ENCODE peak calls at places on chromosome 22, in seven cellular contexts. One of them, this sample, is unnamed.

GRCh38 chr22:43636086-43636485 is 176.0 kb downstream of the EFCAB6 start:
- DNase-seq in RWPE2: no peak
- DNase-seq in A549: no peak
- DNase-seq in cardiac fibroblast: no peak
- DNase-seq in lower leg skin: peak
- DNase-seq in WERI-Rb-1: no peak
- DNase-seq in glutamatergic neuron: no peak
- DNase-seq in this sample: no peak

GRCh38 chr22:50540352-50540751 is 5.3 kb upstream of the KLHDC7B start:
- DNase-seq in A549: no peak
- DNase-seq in WERI-Rb-1: no peak
- DNase-seq in glutamatergic neuron: no peak
- DNase-seq in RWPE2: no peak
- DNase-seq in cardiac fibroblast: no peak
- DNase-seq in lower leg skin: no peak
- DNase-seq in this sample: no peak

GRCh38 chr22:39351689-39352214 is 2.0 kb downstream of the SYNGR1 start:
- DNase-seq in A549: no peak
- DNase-seq in RWPE2: no peak
- DNase-seq in cardiac fibroblast: peak
- DNase-seq in WERI-Rb-1: no peak
- DNase-seq in lower leg skin: no peak
- DNase-seq in glutamatergic neuron: peak
- DNase-seq in this sample: no peak

GRCh38 chr22:36465232-36466021 is 16.0 kb downstream of the TXN2 start:
- DNase-seq in WERI-Rb-1: no peak
- DNase-seq in A549: peak
- DNase-seq in RWPE2: peak
- DNase-seq in lower leg skin: peak
- DNase-seq in glutamatergic neuron: no peak
- DNase-seq in cardiac fibroblast: peak
- DNase-seq in this sample: peak

GRCh38 chr22:28369849-28370248 is 309.8 kb downstream of the TTC28 start:
- DNase-seq in RWPE2: no peak
- DNase-seq in A549: no peak
- DNase-seq in lower leg skin: no peak
- DNase-seq in glutamatergic neuron: no peak
- DNase-seq in WERI-Rb-1: no peak
- DNase-seq in cardiac fibroblast: no peak
- DNase-seq in this sample: no peak

GRCh38 chr22:17116931-17117330 is 4.2 kb downstream of the TMEM121B start:
- DNase-seq in WERI-Rb-1: no peak
- DNase-seq in RWPE2: no peak
- DNase-seq in cardiac fibroblast: no peak
- DNase-seq in A549: no peak
- DNase-seq in glutamatergic neuron: no peak
- DNase-seq in lower leg skin: no peak
- DNase-seq in this sample: no peak

GRCh38 chr22:31867386-31868153 is 76.8 kb upstream of the YWHAH start:
- DNase-seq in WERI-Rb-1: no peak
- DNase-seq in A549: no peak
- DNase-seq in lower leg skin: no peak
- DNase-seq in RWPE2: no peak
- DNase-seq in cardiac fibroblast: no peak
- DNase-seq in glutamatergic neuron: no peak
- DNase-seq in this sample: no peak

GRCh38 chr22:36366291-36366708 is 21.5 kb downstream of the MYH9 start:
- DNase-seq in glutamatergic neuron: no peak
- DNase-seq in RWPE2: no peak
- DNase-seq in WERI-Rb-1: no peak
- DNase-seq in cardiac fibroblast: peak
- DNase-seq in lower leg skin: no peak
- DNase-seq in A549: no peak
- DNase-seq in this sample: no peak

GRCh38 chr22:50605349-50606074 is 4.9 kb downstream of the MAPK8IP2 start:
- DNase-seq in WERI-Rb-1: no peak
- DNase-seq in RWPE2: peak
- DNase-seq in glutamatergic neuron: no peak
- DNase-seq in cardiac fibroblast: no peak
- DNase-seq in lower leg skin: no peak
- DNase-seq in A549: no peak
- DNase-seq in this sample: no peak

GRCh38 chr22:19626666-19627065 is 87.6 kb upstream of the SEPTIN5 start:
- DNase-seq in RWPE2: no peak
- DNase-seq in cardiac fibroblast: no peak
- DNase-seq in glutamatergic neuron: no peak
- DNase-seq in WERI-Rb-1: no peak
- DNase-seq in A549: no peak
- DNase-seq in lower leg skin: peak
- DNase-seq in this sample: no peak
- TF ChIP-seq CTCF in RWPE2: no peak
- TF ChIP-seq CTCF in cardiac fibroblast: no peak
- TF ChIP-seq CTCF in glutamatergic neuron: no peak
- TF ChIP-seq CTCF in WERI-Rb-1: no peak
- TF ChIP-seq CTCF in A549: no peak
- TF ChIP-seq CTCF in lower leg skin: no peak
- TF ChIP-seq CTCF in this sample: no peak

GRCh38 chr22:33013531-33014162 is 44.5 kb downstream of the SYN3 start:
- DNase-seq in RWPE2: no peak
- DNase-seq in glutamatergic neuron: no peak
- DNase-seq in A549: no peak
- DNase-seq in WERI-Rb-1: no peak
- DNase-seq in cardiac fibroblast: no peak
- DNase-seq in lower leg skin: peak
- DNase-seq in this sample: no peak

GRCh38 chr22:33022231-33022630 is 36.0 kb downstream of the SYN3 start:
- DNase-seq in A549: no peak
- DNase-seq in cardiac fibroblast: no peak
- DNase-seq in WERI-Rb-1: no peak
- DNase-seq in RWPE2: no peak
- DNase-seq in glutamatergic neuron: no peak
- DNase-seq in lower leg skin: peak
- DNase-seq in this sample: no peak

GRCh38 chr22:33020721-33021120 is 37.5 kb downstream of the SYN3 start:
- DNase-seq in lower leg skin: peak
- DNase-seq in RWPE2: no peak
- DNase-seq in cardiac fibroblast: no peak
- DNase-seq in A549: no peak
- DNase-seq in WERI-Rb-1: no peak
- DNase-seq in glutamatergic neuron: no peak
- DNase-seq in this sample: no peak

GRCh38 chr22:33014621-33015020 is 43.6 kb downstream of the SYN3 start:
- DNase-seq in cardiac fibroblast: no peak
- DNase-seq in lower leg skin: peak
- DNase-seq in RWPE2: no peak
- DNase-seq in A549: no peak
- DNase-seq in glutamatergic neuron: no peak
- DNase-seq in WERI-Rb-1: no peak
- DNase-seq in this sample: no peak

GRCh38 chr22:33018232-33018864 is 39.8 kb downstream of the SYN3 start:
- DNase-seq in cardiac fibroblast: peak
- DNase-seq in lower leg skin: peak
- DNase-seq in glutamatergic neuron: peak
- DNase-seq in RWPE2: no peak
- DNase-seq in A549: peak
- DNase-seq in WERI-Rb-1: peak
- DNase-seq in this sample: peak
- TF ChIP-seq CTCF in cardiac fibroblast: peak
- TF ChIP-seq CTCF in lower leg skin: peak
- TF ChIP-seq CTCF in glutamatergic neuron: peak
- TF ChIP-seq CTCF in RWPE2: peak
- TF ChIP-seq CTCF in A549: peak
- TF ChIP-seq CTCF in WERI-Rb-1: peak
- TF ChIP-seq CTCF in this sample: peak

GRCh38 chr22:46262449-46263207 is 515 bp downstream of the PKDREJ start:
- DNase-seq in cardiac fibroblast: peak
- DNase-seq in A549: no peak
- DNase-seq in glutamatergic neuron: peak
- DNase-seq in lower leg skin: peak
- DNase-seq in RWPE2: no peak
- DNase-seq in WERI-Rb-1: no peak
- DNase-seq in this sample: no peak
- TF ChIP-seq CTCF in cardiac fibroblast: no peak
- TF ChIP-seq CTCF in A549: no peak
- TF ChIP-seq CTCF in glutamatergic neuron: no peak
- TF ChIP-seq CTCF in lower leg skin: no peak
- TF ChIP-seq CTCF in RWPE2: peak
- TF ChIP-seq CTCF in WERI-Rb-1: no peak
- TF ChIP-seq CTCF in this sample: no peak

GRCh38 chr22:46057762-46058420 is 80.9 kb upstream of the WNT7B start:
- DNase-seq in RWPE2: no peak
- DNase-seq in lower leg skin: peak
- DNase-seq in cardiac fibroblast: peak
- DNase-seq in A549: no peak
- DNase-seq in WERI-Rb-1: no peak
- DNase-seq in glutamatergic neuron: no peak
- DNase-seq in this sample: peak
- TF ChIP-seq CTCF in RWPE2: no peak
- TF ChIP-seq CTCF in lower leg skin: no peak
- TF ChIP-seq CTCF in cardiac fibroblast: no peak
- TF ChIP-seq CTCF in A549: no peak
- TF ChIP-seq CTCF in WERI-Rb-1: no peak
- TF ChIP-seq CTCF in glutamatergic neuron: no peak
- TF ChIP-seq CTCF in this sample: no peak

GRCh38 chr22:25880524-25880923 is 138.5 kb downstream of the MYO18B start:
- DNase-seq in RWPE2: no peak
- DNase-seq in glutamatergic neuron: no peak
- DNase-seq in A549: peak
- DNase-seq in cardiac fibroblast: no peak
- DNase-seq in WERI-Rb-1: peak
- DNase-seq in lower leg skin: peak
- DNase-seq in this sample: no peak
- TF ChIP-seq CTCF in RWPE2: no peak
- TF ChIP-seq CTCF in glutamatergic neuron: no peak
- TF ChIP-seq CTCF in A549: no peak
- TF ChIP-seq CTCF in cardiac fibroblast: no peak
- TF ChIP-seq CTCF in WERI-Rb-1: peak
- TF ChIP-seq CTCF in lower leg skin: no peak
- TF ChIP-seq CTCF in this sample: no peak

DNA sequence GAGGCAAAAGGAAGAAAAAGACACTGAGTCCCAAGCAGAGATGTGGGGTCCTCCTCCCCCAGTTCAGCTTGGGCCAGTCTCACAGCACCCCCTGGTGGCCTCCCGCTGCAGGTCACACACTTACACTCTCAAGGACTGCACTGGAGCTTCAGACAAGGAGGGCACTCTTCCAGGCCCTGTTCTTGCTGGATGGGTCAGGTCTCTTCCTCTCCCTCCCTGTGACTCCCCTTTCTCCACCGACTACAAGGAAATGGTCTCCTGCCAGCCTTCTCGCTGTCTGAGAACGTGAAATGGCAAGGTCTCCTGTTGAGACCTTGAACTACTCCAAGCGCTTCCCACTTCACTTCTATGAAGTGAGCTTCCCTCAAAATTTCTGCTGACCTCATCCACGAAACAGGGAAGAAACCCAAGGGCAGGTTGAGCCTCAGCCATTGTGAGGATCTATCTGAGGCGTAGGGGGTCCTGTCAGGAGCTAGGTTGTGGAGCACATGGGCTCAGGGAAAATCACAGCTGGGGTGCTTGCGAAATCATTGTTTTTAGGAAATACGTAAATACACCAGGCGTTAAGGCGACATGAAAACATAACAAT is 11.2 kb upstream of the IGLL1 start:
- DNase-seq in glutamatergic neuron: peak
- DNase-seq in RWPE2: no peak
- DNase-seq in lower leg skin: no peak
- DNase-seq in WERI-Rb-1: peak
- DNase-seq in cardiac fibroblast: peak
- DNase-seq in A549: peak
- DNase-seq in this sample: peak
- TF ChIP-seq CTCF in glutamatergic neuron: peak
- TF ChIP-seq CTCF in RWPE2: peak
- TF ChIP-seq CTCF in lower leg skin: no peak
- TF ChIP-seq CTCF in WERI-Rb-1: peak
- TF ChIP-seq CTCF in cardiac fibroblast: peak
- TF ChIP-seq CTCF in A549: peak
- TF ChIP-seq CTCF in this sample: peak

GRCh38 chr22:26565181-26565580 is 24.8 kb downstream of the TPST2 start:
- DNase-seq in glutamatergic neuron: no peak
- DNase-seq in WERI-Rb-1: no peak
- DNase-seq in A549: no peak
- DNase-seq in lower leg skin: no peak
- DNase-seq in RWPE2: no peak
- DNase-seq in cardiac fibroblast: no peak
- DNase-seq in this sample: no peak

GRCh38 chr22:26564672-26565071 is 25.3 kb downstream of the TPST2 start:
- DNase-seq in cardiac fibroblast: no peak
- DNase-seq in RWPE2: no peak
- DNase-seq in WERI-Rb-1: no peak
- DNase-seq in A549: no peak
- DNase-seq in glutamatergic neuron: no peak
- DNase-seq in lower leg skin: no peak
- DNase-seq in this sample: no peak

GRCh38 chr22:26561756-26562417 is 28.0 kb downstream of the TPST2 start:
- DNase-seq in cardiac fibroblast: no peak
- DNase-seq in A549: no peak
- DNase-seq in WERI-Rb-1: no peak
- DNase-seq in glutamatergic neuron: no peak
- DNase-seq in lower leg skin: no peak
- DNase-seq in RWPE2: no peak
- DNase-seq in this sample: peak

GRCh38 chr22:26564181-26564580 is 25.8 kb downstream of the TPST2 start:
- DNase-seq in RWPE2: no peak
- DNase-seq in glutamatergic neuron: no peak
- DNase-seq in lower leg skin: no peak
- DNase-seq in WERI-Rb-1: no peak
- DNase-seq in cardiac fibroblast: no peak
- DNase-seq in A549: no peak
- DNase-seq in this sample: no peak

DNA sequence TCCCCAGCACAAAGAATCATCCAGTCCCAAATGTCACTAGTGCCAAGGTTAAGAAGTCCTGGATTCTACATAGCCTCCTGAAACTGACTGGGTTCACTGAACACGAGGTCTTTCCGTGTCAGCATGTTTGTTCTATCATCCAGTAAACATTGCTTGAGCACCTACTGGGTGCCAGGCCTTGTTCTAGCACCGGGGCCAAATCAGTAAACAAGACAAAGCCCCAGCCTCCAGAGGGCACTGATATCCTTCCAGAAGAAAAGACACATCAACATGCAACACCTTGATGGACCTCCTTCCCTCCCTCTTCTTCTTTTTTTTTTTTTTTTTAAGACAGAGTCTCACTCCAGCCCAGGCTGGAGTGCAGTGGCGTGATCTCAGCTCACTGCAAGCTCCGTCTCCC is 26.9 kb downstream of the TPST2 start:
- DNase-seq in glutamatergic neuron: no peak
- DNase-seq in cardiac fibroblast: no peak
- DNase-seq in A549: peak
- DNase-seq in lower leg skin: no peak
- DNase-seq in WERI-Rb-1: no peak
- DNase-seq in RWPE2: no peak
- DNase-seq in this sample: no peak
- TF ChIP-seq CTCF in glutamatergic neuron: no peak
- TF ChIP-seq CTCF in cardiac fibroblast: no peak
- TF ChIP-seq CTCF in A549: no peak
- TF ChIP-seq CTCF in lower leg skin: no peak
- TF ChIP-seq CTCF in WERI-Rb-1: peak
- TF ChIP-seq CTCF in RWPE2: peak
- TF ChIP-seq CTCF in this sample: no peak

GRCh38 chr22:35043251-35043931 is 22.6 kb upstream of the ISX start:
- DNase-seq in cardiac fibroblast: no peak
- DNase-seq in RWPE2: no peak
- DNase-seq in lower leg skin: no peak
- DNase-seq in glutamatergic neuron: peak
- DNase-seq in WERI-Rb-1: no peak
- DNase-seq in A549: no peak
- DNase-seq in this sample: peak
- TF ChIP-seq CTCF in cardiac fibroblast: no peak
- TF ChIP-seq CTCF in RWPE2: peak
- TF ChIP-seq CTCF in lower leg skin: no peak
- TF ChIP-seq CTCF in glutamatergic neuron: peak
- TF ChIP-seq CTCF in WERI-Rb-1: peak
- TF ChIP-seq CTCF in A549: no peak
- TF ChIP-seq CTCF in this sample: no peak